ENCODE peak calls at places on chromosomes 2 and 18, in five cellular contexts. H is PC-3, W is astrocyte, L is GM23248, T is mesendoderm. S is an unnamed sample. For H3K79me2, the result is how much of the 10 kb centered on the place peaks cover.

GRCh38 chr2:184551631-184552030 is 46.7 kb upstream of the ZNF804A start:
- DNase-seq in H (no peak), W (no peak), L (no peak), T (no peak), S (no peak)

GRCh38 chr2:144889348-144889747 is 369.4 kb upstream of the ZEB2 start:
- DNase-seq in H (no peak), W (no peak), L (no peak), T (no peak), S (no peak)

GRCh38 chr2:100780203-100781008 is 39.5 kb upstream of the NPAS2 start:
- DNase-seq in H (peak), W (peak), L (peak), T (no peak), S (peak)

GRCh38 chr18:2984703-2985261 is 28.2 kb downstream of the LPIN2 start:
- DNase-seq in H (no peak), W (no peak), L (no peak), T (no peak), S (no peak)

GRCh38 chr18:71239111-71239624 is 950.3 kb downstream of the SOCS6 start:
- DNase-seq in H (no peak), W (no peak), L (no peak), T (no peak), S (no peak)

GRCh38 chr18:56815926-56816325 is 164.8 kb downstream of the WDR7 start:
- DNase-seq in H (peak), W (no peak), L (no peak), T (no peak), S (no peak)

GRCh38 chr18:33820517-33821368 is 242.7 kb downstream of the ASXL3 start:
- DNase-seq in H (no peak), W (no peak), L (no peak), T (peak), S (no peak)

GRCh38 chr2:22912398-22912797 is 472.6 kb upstream of the KLHL29 start:
- DNase-seq in H (no peak), W (no peak), L (no peak), T (no peak), S (no peak)

GRCh38 chr2:119387381-119388129 is 20.8 kb downstream of the DBI start:
- DNase-seq in H (no peak), W (peak), L (peak), T (peak), S (no peak)

GRCh38 chr2:65913914-65914786 is 481.8 kb upstream of the SPRED2 start:
- DNase-seq in H (no peak), W (no peak), L (no peak), T (no peak), S (no peak)

GRCh38 chr2:101678379-101678778 is 19.1 kb upstream of the MAP4K4 start:
- DNase-seq in H (no peak), W (peak), L (no peak), T (no peak), S (no peak)

GRCh38 chr2:222364280-222364895 is 60.0 kb upstream of the SGPP2 start:
- DNase-seq in H (peak), W (peak), L (peak), T (no peak), S (no peak)

GRCh38 chr2:111702119-111702808 is 181.7 kb downstream of the ANAPC1 start:
- DNase-seq in H (peak), W (peak), L (peak), T (peak), S (no peak)

GRCh38 chr2:102841107-102841840 is 79.4 kb downstream of the TMEM182 start:
- DNase-seq in H (peak), W (peak), L (peak), T (peak), S (no peak)

GRCh38 chr2:8806885-8807701 is 30.3 kb downstream of the KIDINS220 start:
- DNase-seq in H (no peak), W (no peak), L (no peak), T (no peak), S (no peak)

GRCh38 chr2:23698733-23699391 is 228.1 kb downstream of the ATAD2B start:
- DNase-seq in H (no peak), W (peak), L (no peak), T (peak), S (no peak)

GRCh38 chr2:102120261-102121259 is 22.0 kb upstream of the IL1R1 start:
- DNase-seq in H (no peak), W (no peak), L (no peak), T (no peak), S (no peak)

GRCh38 chr2:147989809-147990403 is 30.6 kb downstream of the ORC4 start:
- DNase-seq in H (peak), W (peak), L (peak), T (peak), S (no peak)

GRCh38 chr2:216004408-216005283 is 8.7 kb downstream of the MREG start:
- DNase-seq in H (no peak), W (no peak), L (no peak), T (no peak), S (no peak)

GRCh38 chr2:76763276-76763675 is 758.9 kb downstream of the LRRTM4 start:
- DNase-seq in H (no peak), W (no peak), L (no peak), T (no peak), S (no peak)

GRCh38 chr2:238314576-238314975 is 5.7 kb upstream of the TRAF3IP1 start:
- DNase-seq in H (no peak), W (no peak), L (no peak), T (no peak), S (no peak)

GRCh38 chr18:9971313-9971920 is 57.6 kb downstream of the VAPA start:
- DNase-seq in H (peak), W (peak), L (peak), T (peak), S (peak)

GRCh38 chr2:209091026-209091425 is 332.8 kb upstream of the MAP2 start:
- DNase-seq in H (no peak), W (no peak), L (no peak), T (no peak), S (peak)

GRCh38 chr2:42537493-42537892 is 30.9 kb upstream of the MTA3 start:
- DNase-seq in H (no peak), W (no peak), L (no peak), T (no peak), S (no peak)

GRCh38 chr2:99984781-99985525 is 157.4 kb downstream of the AFF3 start:
- DNase-seq in H (no peak), W (peak), L (peak), T (peak), S (no peak)

GRCh38 chr2:85468096-85468703 is 49.7 kb downstream of the SH2D6 start:
- DNase-seq in H (no peak), W (no peak), L (no peak), T (no peak), S (no peak)
- H3K4me2 ChIP-seq in H (peak), W (no peak), L (no peak), T (no peak), S (peak)

DNA sequence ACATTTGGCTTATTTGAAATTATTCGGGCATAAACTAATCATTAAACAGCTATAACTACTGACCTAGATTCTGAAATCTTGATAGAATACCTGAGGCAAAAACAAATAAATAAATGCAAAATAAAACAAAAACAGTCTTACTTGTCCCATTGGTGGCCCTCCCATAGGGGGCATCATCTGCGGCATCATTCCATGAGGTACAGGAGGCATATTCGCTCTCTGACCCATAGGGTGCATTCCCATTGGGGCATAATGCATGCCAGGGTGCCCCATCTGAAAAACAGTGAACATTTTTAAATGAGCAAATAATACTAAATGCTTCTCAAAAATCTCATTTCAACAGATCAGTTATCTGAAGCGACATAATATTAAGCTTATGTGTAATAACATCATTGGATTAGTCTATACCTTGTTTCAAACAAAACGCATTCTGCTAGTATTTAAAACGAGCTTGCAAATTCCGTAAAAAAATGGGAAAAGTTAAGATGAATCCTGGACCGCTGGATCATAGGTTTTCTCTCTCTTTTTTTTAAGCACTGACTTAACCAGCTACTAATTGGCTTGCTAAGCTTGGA is 1.3 kb downstream of the PRPF40A start:
- DNase-seq in H (peak), W (no peak), L (peak), T (peak), S (no peak)
- H3K79me2 ChIP-seq in H (half or more), W (half or more), L (half or more), T (half or more), S (half or more)

GRCh38 chr18:48065601-48065995 is 135.1 kb upstream of the SMAD2 start:
- DNase-seq in H (no peak), W (no peak), L (no peak), T (no peak), S (no peak)
- H3K4me2 ChIP-seq in H (no peak), W (no peak), L (no peak), T (no peak), S (no peak)

GRCh38 chr2:224971214-224971613 is 71.1 kb downstream of the DOCK10 start:
- DNase-seq in H (peak), W (no peak), L (no peak), T (peak), S (peak)

GRCh38 chr2:224970311-224970710 is 72.0 kb downstream of the DOCK10 start:
- DNase-seq in H (no peak), W (no peak), L (no peak), T (no peak), S (no peak)

GRCh38 chr2:224976629-224977525 is 65.4 kb downstream of the DOCK10 start:
- DNase-seq in H (no peak), W (no peak), L (no peak), T (no peak), S (no peak)

GRCh38 chr2:224969633-224970292 is 72.5 kb downstream of the DOCK10 start:
- DNase-seq in H (no peak), W (no peak), L (no peak), T (no peak), S (no peak)

DNA sequence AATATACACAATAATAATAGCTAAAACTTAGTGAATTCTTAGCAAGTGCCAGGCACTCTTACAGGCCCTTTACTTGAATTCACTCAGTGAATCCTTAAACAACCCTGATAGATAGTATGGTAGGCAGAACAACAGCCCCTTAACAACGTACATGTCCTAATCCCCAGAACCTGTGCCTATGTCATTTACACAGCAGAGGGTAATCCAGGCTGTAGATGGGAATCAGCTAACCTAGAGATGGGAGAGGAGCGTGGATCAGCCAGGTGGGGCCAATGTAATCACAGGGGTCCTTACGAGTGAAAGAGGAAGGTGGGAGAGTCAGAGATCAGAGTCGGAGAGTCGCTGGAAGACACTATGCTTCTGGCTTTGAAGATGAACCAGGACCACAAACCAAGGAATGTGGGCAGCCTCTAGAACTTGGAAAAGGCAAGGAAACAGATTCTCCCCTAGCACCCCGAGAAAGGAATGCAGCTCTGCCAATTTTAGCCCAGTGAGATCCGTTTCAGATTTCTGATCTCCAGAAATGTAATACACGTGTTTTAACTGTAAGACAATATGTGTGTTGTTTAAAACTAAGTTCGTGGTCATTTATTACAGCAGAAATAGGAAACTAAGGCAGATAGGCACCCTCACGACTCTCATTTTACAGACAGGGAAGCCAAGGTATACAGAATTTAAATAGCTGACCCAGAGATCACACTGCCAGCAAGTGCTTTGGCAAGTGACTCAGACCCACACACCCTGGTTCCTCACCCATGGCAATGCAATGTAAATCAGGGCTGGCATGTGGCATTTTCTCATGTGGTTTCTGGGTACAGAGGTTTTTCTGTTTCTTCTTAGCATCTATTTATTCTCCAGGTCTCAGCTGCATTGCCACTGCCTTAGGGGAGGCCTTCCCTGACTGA is 68.9 kb downstream of the DOCK10 start:
- DNase-seq in H (peak), W (no peak), L (peak), T (no peak), S (no peak)
- H3K79me2 ChIP-seq in H (under half), W (under half), L (half or more), T (under half), S (under half)

GRCh38 chr18:79853993-79854364 is 56.2 kb downstream of the KCNG2 start:
- DNase-seq in H (no peak), W (no peak), L (no peak), T (no peak), S (no peak)

GRCh38 chr18:79859314-79859713 is 61.6 kb downstream of the KCNG2 start:
- DNase-seq in H (no peak), W (no peak), L (no peak), T (no peak), S (no peak)

GRCh38 chr18:79856119-79857080 is 58.7 kb downstream of the KCNG2 start:
- DNase-seq in H (peak), W (no peak), L (peak), T (peak), S (no peak)

GRCh38 chr18:79855147-79855910 is 57.6 kb downstream of the KCNG2 start:
- DNase-seq in H (no peak), W (no peak), L (no peak), T (no peak), S (no peak)

GRCh38 chr18:79857082-79857661 is 59.4 kb downstream of the KCNG2 start:
- DNase-seq in H (no peak), W (peak), L (peak), T (peak), S (no peak)
- H3K4me2 ChIP-seq in H (no peak), W (peak), L (no peak), T (no peak), S (no peak)

GRCh38 chr2:213067888-213068287 is 83.5 kb downstream of the IKZF2 start:
- DNase-seq in H (peak), W (peak), L (peak), T (no peak), S (no peak)
- H3K79me2 ChIP-seq in H (under half), W (under half), L (half or more), T (under half), S (under half)

DNA sequence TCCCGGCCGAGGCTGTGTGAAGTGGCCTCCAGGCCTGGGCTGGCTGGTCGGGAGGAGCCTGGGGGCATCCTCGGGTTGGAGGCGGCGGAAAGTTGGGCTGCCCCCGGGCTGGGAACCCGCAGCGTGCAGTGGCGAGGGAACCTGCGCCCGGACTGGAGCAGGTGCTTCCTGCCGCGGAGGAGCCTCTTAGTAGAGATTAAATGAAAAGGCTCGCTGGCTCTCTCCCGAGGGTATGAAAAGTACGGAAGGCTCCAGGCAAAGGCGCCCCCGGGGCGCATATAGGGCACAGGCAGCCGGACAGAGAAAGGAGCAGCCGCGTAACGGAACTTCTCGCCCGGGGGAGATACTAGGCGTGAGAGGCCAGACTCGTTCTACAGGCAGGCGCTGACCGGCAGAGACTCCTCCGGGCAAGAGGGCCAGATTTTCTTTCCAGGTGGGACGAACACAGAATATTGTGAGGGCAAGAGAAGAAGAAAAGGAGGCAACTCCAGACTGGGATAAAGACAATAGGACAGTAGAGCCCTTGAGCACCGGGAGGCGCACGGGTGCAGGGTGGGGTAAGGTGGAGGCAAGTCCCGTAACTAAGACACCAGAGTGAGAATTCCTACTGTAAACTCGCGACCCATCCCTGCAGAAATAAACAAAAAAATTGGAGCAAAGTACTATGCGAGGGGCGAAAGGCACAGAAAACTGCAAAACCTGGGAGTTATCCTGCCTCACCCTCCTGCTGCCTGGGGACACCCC is 828 bp downstream of the CDH2 start:
- DNase-seq in H (peak), W (no peak), L (peak), T (peak), S (no peak)
- H3K4me2 ChIP-seq in H (peak), W (peak), L (peak), T (peak), S (peak)

DNA sequence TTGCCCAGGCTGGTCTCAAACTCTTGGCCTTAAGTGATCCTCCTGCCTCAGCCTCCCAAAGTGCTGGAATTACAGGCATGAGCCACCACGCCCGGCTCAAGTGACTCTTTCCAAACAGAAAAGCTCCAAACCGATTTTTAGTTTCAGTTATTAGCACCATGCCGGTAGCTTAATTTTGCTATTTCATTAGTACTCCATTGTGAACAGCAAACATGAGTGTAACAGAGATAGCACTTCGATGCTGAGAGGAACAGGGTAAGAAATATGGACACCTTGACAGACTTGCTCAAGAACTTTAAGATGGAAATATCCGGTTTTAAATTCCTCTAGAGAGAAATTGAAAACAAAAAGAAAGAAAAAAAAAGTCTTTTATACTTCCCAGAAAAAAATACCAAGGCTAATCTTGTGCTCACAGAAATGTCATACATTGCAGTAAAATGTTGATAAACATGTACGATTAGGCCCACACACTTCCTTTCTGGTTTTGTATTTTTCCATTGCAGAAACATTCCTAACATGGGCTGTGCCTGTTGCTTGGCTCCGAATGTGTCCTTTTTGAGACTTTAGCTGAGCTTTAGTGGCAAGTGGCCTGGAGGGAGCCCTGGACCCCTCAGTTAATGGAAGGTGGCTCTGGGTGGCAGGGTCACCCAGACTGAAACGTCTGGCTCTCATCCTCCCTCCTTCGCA is 18.3 kb downstream of the FHL2 start:
- DNase-seq in H (no peak), W (no peak), L (peak), T (no peak), S (no peak)
- H3K79me2 ChIP-seq in H (half or more), W (half or more), L (half or more), T (under half), S (half or more)

GRCh38 chr2:56571074-56571473 is 387.3 kb downstream of the CCDC85A start:
- DNase-seq in H (no peak), W (no peak), L (no peak), T (no peak), S (no peak)
- H3K4me2 ChIP-seq in H (no peak), W (no peak), L (no peak), T (no peak), S (no peak)